ENCODE peak calls at places on chromosome 9, in nine cellular contexts. W is Calu3, I is brain microvascular endothelial cell, M is BJ, X is endodermal cell, V is Panc1, B is endothelial cell, D is WTC11, P is esophagus squamous epithelium. Y is an unnamed sample.

GRCh38 chr9:81372628-81373191 is 316.6 kb downstream of the TLE1 start:
- DNase-seq in X (no peak), V (no peak), B (no peak), P (no peak), M (no peak), W (no peak), I (no peak), D (no peak), Y (no peak)

GRCh38 chr9:117191504-117192375 is 223.1 kb downstream of the ASTN2 start:
- DNase-seq in D (no peak), V (no peak), P (no peak), W (no peak), X (no peak), I (no peak), M (no peak), B (no peak), Y (no peak)

GRCh38 chr9:96420468-96421219 is 2.5 kb upstream of the ZNF367 start:
- DNase-seq in X (peak; percentile 80), V (peak; percentile 95), D (no peak), M (peak; percentile 89), P (no peak), B (no peak), I (peak; percentile 89), W (peak; percentile 64), Y (no peak)

GRCh38 chr9:135399000-135399649 is 80.5 kb upstream of the PPP1R26 start:
- DNase-seq in M (no peak), P (no peak), W (no peak), B (no peak), D (no peak), V (no peak), I (no peak), X (no peak), Y (no peak)

GRCh38 chr9:129483467-129484324 is 137.2 kb downstream of the C9orf50 start:
- DNase-seq in W (peak; percentile 64), I (peak; percentile 87), M (peak; percentile 61), B (no peak), D (no peak), P (no peak), V (no peak), X (peak; percentile 80), Y (no peak)

GRCh38 chr9:137881591-137882505 is 4.3 kb downstream of the CACNA1B start:
- DNase-seq in W (no peak), B (no peak), P (no peak), M (no peak), X (no peak), I (no peak), V (no peak), D (no peak), Y (no peak)

GRCh38 chr9:125889524-125890473 is 142.6 kb downstream of the PBX3 start:
- DNase-seq in X (peak; percentile 86), M (no peak), I (peak; percentile 9), V (no peak), D (peak; percentile 68), W (peak; percentile 4), P (no peak), B (peak; percentile 39), Y (peak; percentile 45)

GRCh38 chr9:23826120-23826629 is at the start of gene ELAVL2:
- DNase-seq in M (peak; percentile 77), D (peak; percentile 98), X (peak; percentile 99), P (peak; percentile 33), W (no peak), B (peak; percentile 97), V (no peak), I (peak; percentile 35), Y (peak; percentile 94)

GRCh38 chr9:127537792-127538191 is 74.3 kb upstream of the STXBP1 start:
- DNase-seq in V (no peak), B (no peak), P (no peak), I (no peak), D (peak; percentile 48), M (no peak), W (no peak), X (peak; percentile 75), Y (no peak)
- TF ChIP-seq CTCF in V (no peak), B (no peak), P (no peak), I (peak; percentile 56), D (no peak), M (peak; percentile 47), W (no peak), X (peak; percentile 66), Y (no peak)

DNA sequence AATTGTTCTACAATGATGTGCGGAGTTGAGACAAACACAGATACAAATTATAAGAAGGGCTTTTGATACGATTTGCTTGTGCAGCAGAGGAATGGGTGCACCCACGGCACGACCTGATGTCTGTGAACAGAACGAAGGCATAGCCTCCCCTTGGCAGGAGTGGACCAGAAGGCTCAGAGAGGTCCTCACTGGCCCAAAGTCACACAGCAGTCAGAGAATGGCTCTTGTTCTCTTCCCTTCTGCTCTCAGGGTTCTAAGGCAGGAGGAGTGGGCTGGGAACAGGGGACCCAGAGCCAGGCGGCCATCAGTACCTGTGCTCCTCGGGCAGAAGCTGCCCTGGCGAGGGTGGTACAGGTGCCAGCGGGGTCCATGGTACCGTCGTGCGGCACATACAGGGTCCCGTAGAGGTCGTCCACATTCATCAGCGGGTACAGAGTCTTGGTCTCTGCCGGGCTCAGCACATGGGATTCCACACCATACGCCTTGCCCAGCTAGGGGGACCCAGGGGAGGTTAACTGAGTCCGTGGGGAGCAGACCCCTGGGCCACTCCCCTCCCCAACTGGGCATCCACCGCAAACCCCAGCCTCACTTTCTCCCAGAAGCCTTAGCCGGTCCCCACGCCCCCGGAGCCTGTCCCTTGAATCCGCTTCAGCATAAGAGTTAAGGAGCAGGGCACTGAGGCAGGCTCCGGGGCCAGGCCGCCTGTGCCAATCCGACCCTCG is 7.0 kb downstream of the SARDH start:
- DNase-seq in P (no peak), B (no peak), X (no peak), M (no peak), I (no peak), W (no peak), V (no peak), D (no peak), Y (no peak)
- TF ChIP-seq CTCF in P (no peak), B (no peak), X (no peak), M (no peak), I (no peak), W (no peak), V (no peak), D (no peak), Y (no peak)

GRCh38 chr9:77809552-77809951 is 161.4 kb upstream of the GNA14 start:
- DNase-seq in P (no peak), M (no peak), B (no peak), V (no peak), W (no peak), D (no peak), X (no peak), I (no peak), Y (no peak)

GRCh38 chr9:77810637-77811119 is 162.6 kb upstream of the GNA14 start:
- DNase-seq in P (no peak), I (no peak), D (no peak), V (no peak), B (no peak), M (no peak), W (no peak), X (no peak), Y (no peak)

GRCh38 chr9:77810047-77810446 is 161.9 kb upstream of the GNA14 start:
- DNase-seq in D (no peak), W (no peak), I (no peak), V (no peak), M (no peak), B (no peak), P (no peak), X (no peak), Y (no peak)

GRCh38 chr9:77808750-77809079 is 160.6 kb upstream of the GNA14 start:
- DNase-seq in M (no peak), V (no peak), B (no peak), D (no peak), P (no peak), I (no peak), X (no peak), W (no peak), Y (no peak)

GRCh38 chr9:77811832-77812231 is 163.7 kb upstream of the GNA14 start:
- DNase-seq in D (no peak), W (no peak), B (no peak), X (no peak), I (no peak), V (no peak), P (no peak), M (no peak), Y (no peak)
- TF ChIP-seq CTCF in D (no peak), W (no peak), B (no peak), X (no peak), I (no peak), V (no peak), P (no peak), M (no peak), Y (no peak)

DNA sequence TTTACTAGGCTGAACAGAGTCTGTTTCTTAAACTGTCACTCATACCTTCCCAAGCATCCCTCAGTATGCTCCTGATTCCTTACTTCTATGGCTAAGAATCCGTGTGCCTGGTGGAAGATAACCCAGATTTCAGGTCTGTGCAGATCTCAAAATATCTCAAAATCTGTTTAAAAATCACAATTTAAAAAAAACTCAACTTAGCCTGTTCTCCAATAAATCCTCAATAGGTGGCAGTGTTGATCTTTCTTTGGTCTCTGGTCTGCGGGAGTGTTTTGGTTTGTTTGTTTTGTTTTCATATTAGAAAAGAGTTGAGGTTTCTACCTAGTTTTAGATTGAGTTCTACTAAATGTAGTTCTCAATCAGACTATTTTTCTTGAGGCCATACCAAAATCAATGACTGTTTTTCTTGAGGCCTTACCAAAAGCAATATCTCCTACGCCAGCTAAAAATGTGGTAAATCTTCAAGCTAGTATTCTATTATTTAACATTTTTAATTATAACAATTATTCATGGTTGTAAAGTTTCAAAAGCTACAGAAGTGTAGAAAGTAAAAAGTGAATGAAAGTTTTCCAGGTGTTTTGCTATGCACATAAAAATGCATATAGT is 57.9 kb downstream of the TGFBR1 start:
- DNase-seq in V (no peak), I (no peak), B (no peak), D (no peak), W (no peak), X (no peak), M (no peak), P (no peak), Y (no peak)
- TF ChIP-seq CTCF in V (peak; percentile 56), I (peak; percentile 59), B (peak; percentile 75), D (peak; percentile 26), W (peak; percentile 19), X (peak; percentile 88), M (peak; percentile 60), P (peak; percentile 26), Y (peak; percentile 81)